ENCODE peak calls at places on chromosomes 5 and 9, in seven cellular contexts. S, M, P, X, B, O and W are unnamed samples.

GRCh38 chr5:153537225-153537624 is 46.8 kb downstream of the GRIA1 start:
- DNase-seq in X (no peak), P (no peak), M (no peak), S (no peak), B (no peak), O (no peak), W (no peak)

GRCh38 chr5:105088961-105089360 is 1526.4 kb upstream of the NUDT12 start:
- DNase-seq in B (no peak), X (no peak), P (no peak), O (no peak), M (no peak), S (no peak), W (no peak)

GRCh38 chr5:142667808-142668207 is 18.1 kb downstream of the FGF1 start:
- DNase-seq in X (peak), P (no peak), O (no peak), B (no peak), M (no peak), S (no peak), W (no peak)

GRCh38 chr5:158876263-158876942 is 223.3 kb downstream of the EBF1 start:
- DNase-seq in B (no peak), M (no peak), S (no peak), P (no peak), O (no peak), X (no peak), W (no peak)

GRCh38 chr5:37849641-37850040 is 9.8 kb upstream of the GDNF start:
- DNase-seq in M (no peak), X (no peak), B (no peak), O (no peak), S (no peak), P (no peak), W (no peak)

GRCh38 chr5:97923997-97924396 is 741.0 kb upstream of the RIOK2 start:
- DNase-seq in M (no peak), P (no peak), B (no peak), X (no peak), S (no peak), O (no peak), W (no peak)

GRCh38 chr5:8956659-8957058 is 589.2 kb downstream of the SEMA5A start:
- DNase-seq in B (no peak), S (no peak), P (no peak), O (no peak), X (no peak), M (no peak), W (no peak)

GRCh38 chr5:168851902-168852321 is 272.7 kb upstream of the PANK3 start:
- DNase-seq in S (no peak), P (no peak), X (peak), B (no peak), M (no peak), O (peak), W (no peak)

GRCh38 chr5:171806976-171807823 is 21.6 kb downstream of the SMIM23 start:
- DNase-seq in P (no peak), S (no peak), X (peak), M (no peak), O (no peak), B (no peak), W (no peak)

DNA sequence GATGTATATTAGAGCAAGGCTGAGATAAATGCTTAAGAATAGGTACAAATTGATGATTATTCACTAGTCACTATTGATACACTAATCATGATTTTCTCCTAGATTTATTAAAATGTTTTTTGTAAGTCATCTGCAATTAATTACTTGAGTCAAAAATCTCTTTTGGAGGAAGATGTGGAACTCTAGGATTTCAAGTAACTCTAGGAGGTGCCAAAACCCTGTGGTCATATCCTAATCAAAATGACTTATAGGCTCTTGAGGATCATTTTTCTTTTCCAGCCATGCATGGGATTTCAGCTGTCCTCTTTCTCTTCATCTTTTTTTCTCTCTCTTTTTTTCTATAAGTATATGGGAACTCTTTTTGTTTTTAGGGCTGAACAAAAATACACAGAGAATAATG is 141.8 kb upstream of the CD180 start:
- DNase-seq in P (no peak), X (no peak), O (no peak), M (no peak), S (no peak), B (no peak), W (no peak)
- TF ChIP-seq CTCF in P (no peak), X (no peak), O (no peak), M (no peak), S (no peak), B (no peak), W (no peak)

DNA sequence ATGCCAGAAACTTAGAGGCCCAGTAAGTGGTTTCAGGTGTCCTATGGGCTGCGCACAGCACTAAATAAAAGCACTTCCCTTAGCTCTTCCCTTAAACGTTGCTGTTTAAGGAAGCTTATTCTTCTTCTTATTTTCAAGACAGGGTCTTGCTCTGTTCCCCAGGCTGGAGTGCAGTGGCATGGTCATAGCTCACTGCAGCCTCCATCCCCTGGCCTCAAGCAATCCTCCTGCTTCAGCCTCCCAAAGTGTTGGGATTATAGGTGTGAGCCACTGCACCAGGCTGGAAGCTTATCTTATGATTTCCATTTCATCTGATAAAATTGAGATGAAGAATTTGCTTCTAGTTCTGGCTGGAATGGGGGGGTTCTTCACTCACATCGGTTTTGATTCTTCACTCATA is 15.6 kb upstream of the TJP2 start:
- DNase-seq in B (no peak), M (no peak), S (no peak), X (no peak), P (no peak), O (no peak), W (no peak)
- TF ChIP-seq CTCF in B (no peak), M (no peak), S (no peak), X (no peak), P (no peak), O (no peak), W (no peak)

DNA sequence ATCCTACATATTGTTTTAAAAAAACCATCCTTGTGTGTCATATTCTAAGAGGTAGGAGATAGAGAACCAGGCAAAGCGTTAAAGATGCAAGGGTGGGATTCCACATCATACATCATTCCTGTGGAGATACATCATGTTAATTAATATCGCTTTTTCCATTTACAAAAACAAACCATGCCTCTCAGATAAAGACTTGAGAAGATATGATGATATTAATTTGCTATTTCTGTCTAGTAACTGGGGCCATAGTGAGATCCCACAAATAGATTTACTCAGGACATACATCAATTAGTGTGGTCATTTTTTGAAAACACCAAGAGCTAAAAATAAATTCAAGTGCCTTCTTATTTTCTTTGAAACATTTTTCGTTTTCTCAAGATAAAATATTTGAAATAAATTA is 165.4 kb upstream of the TARS1 start:
- DNase-seq in M (no peak), O (no peak), P (no peak), X (no peak), B (no peak), S (no peak), W (no peak)
- TF ChIP-seq CTCF in M (no peak), O (no peak), P (no peak), X (no peak), B (no peak), S (no peak), W (no peak)

DNA sequence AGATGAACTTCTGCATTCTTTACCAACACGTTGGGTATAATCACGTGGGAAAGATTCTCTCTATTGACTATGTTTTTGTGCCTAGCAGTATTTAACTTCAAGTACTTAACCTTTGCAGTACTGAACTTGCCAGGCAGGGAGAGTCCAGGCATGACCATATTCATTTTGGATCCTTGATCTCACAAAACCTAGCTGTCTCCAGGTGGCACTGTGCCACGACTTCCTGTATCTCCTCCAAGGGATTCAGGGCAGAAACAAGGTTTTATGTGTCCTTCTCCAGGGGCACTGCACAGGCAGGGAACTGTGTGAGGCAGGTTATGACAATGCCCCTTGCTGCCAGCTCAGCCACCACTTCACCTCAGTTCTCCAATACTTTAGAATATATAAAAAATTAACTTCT is 11.7 kb upstream of the IFNA5 start:
- DNase-seq in M (no peak), S (no peak), O (peak), P (no peak), B (peak), X (peak), W (no peak)
- TF ChIP-seq CTCF in M (no peak), S (no peak), O (no peak), P (no peak), B (no peak), X (peak), W (no peak)

DNA sequence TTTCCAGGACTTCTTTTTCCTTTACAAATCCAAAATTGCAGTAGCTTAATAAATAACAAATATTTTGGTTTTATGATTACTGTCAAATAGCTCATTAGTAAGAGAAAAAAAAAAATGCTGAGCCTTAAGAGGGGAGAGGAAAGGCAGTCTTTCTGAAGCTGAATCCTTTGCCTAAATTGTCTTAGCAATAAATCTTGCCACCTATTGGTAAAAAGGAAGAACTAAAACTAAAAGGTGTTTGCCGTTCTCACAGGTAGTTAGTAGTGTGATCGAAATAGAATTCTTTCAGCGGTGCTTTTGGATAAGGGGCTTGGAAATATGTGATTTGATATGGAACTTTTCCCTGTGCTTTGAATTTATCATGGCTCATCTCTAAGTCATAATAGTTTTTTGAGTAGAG is 31.2 kb downstream of the PIK3R1 start:
- DNase-seq in O (no peak), M (no peak), S (no peak), P (no peak), X (no peak), B (no peak), W (no peak)
- TF ChIP-seq CTCF in O (peak), M (no peak), S (no peak), P (no peak), X (peak), B (no peak), W (no peak)